ENCODE peak calls at places on chromosomes 4 and X, in four cellular contexts. A, V, M and U are unnamed samples.

GRCh38 chr4:2583517-2583916 is 47.1 kb downstream of the FAM193A start:
- DNase-seq in V (peak; percentile 25), M (no peak), A (peak; percentile 55), U (no peak)

GRCh38 chr4:138802499-138802898 is 213.1 kb upstream of the NOCT start:
- DNase-seq in M (no peak), V (no peak), A (no peak), U (peak; percentile 0)

GRCh38 chrX:32788936-32789335 is 422.4 kb downstream of the DMD start:
- DNase-seq in M (no peak), A (no peak), V (no peak), U (no peak)

GRCh38 chr4:52870225-52870624 is 8.1 kb downstream of the RASL11B start:
- DNase-seq in A (no peak), M (no peak), V (no peak), U (no peak)

GRCh38 chr4:162497564-162498167 is 333.9 kb upstream of the FSTL5 start:
- DNase-seq in V (peak; percentile 29), M (no peak), A (peak; percentile 57), U (peak; percentile 25)

GRCh38 chr4:73730292-73730691 is 10.1 kb upstream of the CXCL8 start:
- DNase-seq in M (no peak), A (peak; percentile 76), V (no peak), U (no peak)

GRCh38 chr4:121227254-121227867 is 63.2 kb upstream of the TNIP3 start:
- DNase-seq in V (no peak), M (no peak), A (no peak), U (no peak)

GRCh38 chrX:43456906-43457305 is 199.2 kb upstream of the MAOA start:
- DNase-seq in A (no peak), V (no peak), M (no peak), U (no peak)

GRCh38 chr4:29565256-29565655 is 1154.9 kb upstream of the PCDH7 start:
- DNase-seq in M (no peak), A (no peak), V (no peak), U (no peak)

GRCh38 chr4:38466401-38466800 is 197.6 kb upstream of the KLF3 start:
- DNase-seq in M (no peak), V (no peak), A (no peak), U (no peak)

GRCh38 chrX:20954014-20954413 is 420.2 kb upstream of the CNKSR2 start:
- DNase-seq in A (no peak), V (no peak), M (no peak), U (no peak)

GRCh38 chrX:139196890-139197289 is 333.6 kb upstream of the F9 start:
- DNase-seq in A (no peak), M (no peak), V (no peak), U (no peak)

GRCh38 chr4:100841911-100842310 is 324.1 kb upstream of the EMCN start:
- DNase-seq in A (peak; percentile 63), V (peak; percentile 52), M (no peak), U (peak; percentile 47)

GRCh38 chr4:153075256-153075630 is 129.0 kb upstream of the TRIM2 start:
- DNase-seq in V (no peak), M (no peak), A (no peak), U (no peak)

GRCh38 chr4:82268050-82268825 is 105.6 kb downstream of the HNRNPD start:
- DNase-seq in M (no peak), A (peak; percentile 60), V (peak; percentile 37), U (peak; percentile 23)

GRCh38 chrX:15948318-15948660 is 93.7 kb upstream of the AP1S2 start:
- DNase-seq in A (no peak), V (no peak), M (no peak), U (no peak)

GRCh38 chrX:15943393-15943792 is 88.8 kb upstream of the AP1S2 start:
- DNase-seq in M (no peak), A (no peak), V (no peak), U (no peak)

GRCh38 chrX:15946783-15947550 is 92.4 kb upstream of the AP1S2 start:
- DNase-seq in M (no peak), A (peak; percentile 83), V (peak; percentile 86), U (peak; percentile 77)

GRCh38 chrX:15952212-15952611 is 97.6 kb upstream of the AP1S2 start:
- DNase-seq in M (no peak), A (no peak), V (no peak), U (no peak)

DNA sequence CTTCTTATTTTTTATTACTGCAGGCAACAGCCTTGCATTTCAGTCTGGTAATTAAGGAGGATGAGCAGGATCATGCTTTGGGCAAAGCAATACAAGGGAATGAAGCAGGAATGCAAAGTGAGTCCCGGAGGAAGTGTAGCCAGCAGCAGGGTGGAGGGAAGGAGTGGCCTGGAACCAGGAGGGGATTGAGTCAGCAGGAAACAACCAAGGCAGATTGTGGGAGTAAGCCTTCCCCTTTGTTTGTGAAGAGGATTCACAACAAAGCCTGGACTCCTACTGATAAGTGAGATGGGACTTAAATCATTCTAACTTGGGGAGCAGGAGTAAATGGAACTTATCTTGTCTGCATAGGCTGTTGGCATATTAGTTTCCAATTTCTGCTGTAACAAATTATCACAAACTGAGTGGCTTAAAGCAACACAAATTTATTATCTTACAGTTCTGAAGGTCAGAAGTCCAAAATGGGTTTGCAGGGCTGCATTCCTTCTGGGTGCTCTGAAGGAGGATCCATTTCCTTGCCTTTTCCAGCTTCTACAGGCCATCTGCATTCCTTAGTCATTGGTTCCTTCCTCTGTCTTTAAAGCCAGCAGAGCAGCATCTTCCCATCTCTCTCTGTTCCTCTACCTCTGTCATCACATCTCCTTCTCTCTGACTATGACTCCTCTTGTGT is 93.2 kb upstream of the AP1S2 start:
- DNase-seq in M (peak; percentile 33), A (peak; percentile 53), V (peak; percentile 69), U (peak; percentile 54)
- H3K9ac ChIP-seq in M (no peak overlapping the region), A (peak overlapping the region; percentile 57), V (no peak overlapping the region), U (no peak overlapping the region)

GRCh38 chr4:39521253-39521908 is 5.9 kb downstream of the UGDH start:
- DNase-seq in V (peak; percentile 73), A (no peak), M (no peak), U (peak; percentile 62)

GRCh38 chr4:39522068-39522467 is 5.2 kb downstream of the UGDH start:
- DNase-seq in A (no peak), M (no peak), V (peak; percentile 38), U (no peak)

GRCh38 chr4:39516407-39516966 is 10.8 kb downstream of the UGDH start:
- DNase-seq in A (no peak), M (no peak), V (no peak), U (no peak)

GRCh38 chr4:39514888-39515401 is 12.3 kb downstream of the UGDH start:
- DNase-seq in V (peak; percentile 14), A (peak; percentile 48), M (no peak), U (no peak)

GRCh38 chr4:39518484-39518883 is 8.8 kb downstream of the UGDH start:
- DNase-seq in M (no peak), A (no peak), V (no peak), U (no peak)
- H3K36me3 ChIP-seq in M (peaks cover 2% of the 10 kb centered on the region), A (peaks cover 18% of the 10 kb centered on the region), V (peaks cover 7% of the 10 kb centered on the region), U (peaks cover 33% of the 10 kb centered on the region)

DNA sequence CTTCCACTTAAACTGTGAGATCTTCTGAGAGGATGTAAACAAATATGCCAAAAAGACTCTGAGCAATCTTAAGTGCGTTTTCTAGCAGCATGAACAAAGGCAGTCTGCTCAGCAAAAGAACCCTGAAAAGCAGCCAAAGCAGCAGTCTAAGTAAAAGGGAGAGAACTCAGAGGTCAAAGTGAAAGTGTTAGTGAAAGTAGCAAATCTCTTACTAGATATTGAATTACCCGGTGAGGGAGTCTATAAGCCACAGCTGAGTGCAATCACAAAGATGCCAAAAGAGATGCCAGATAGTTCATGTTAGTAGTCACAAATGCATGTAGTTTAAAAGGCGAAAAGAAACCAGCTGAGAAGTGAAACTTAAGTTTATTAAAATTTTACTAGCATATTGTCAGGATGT is 7.9 kb upstream of the GNRHR start:
- DNase-seq in A (peak; percentile 49), M (no peak), V (peak; percentile 59), U (peak; percentile 56)
- H3K9ac ChIP-seq in A (peak overlapping the region; percentile 50), M (no peak overlapping the region), V (no peak overlapping the region), U (no peak overlapping the region)

GRCh38 chr4:8402640-8403039 is 37.9 kb downstream of the ACOX3 start:
- DNase-seq in A (no peak), V (no peak), M (no peak), U (no peak)
- H3K36me3 ChIP-seq in A (peaks cover 59% of the 10 kb centered on the region), V (no peaks in the 10 kb centered on the region), M (no peaks in the 10 kb centered on the region), U (peaks cover 2% of the 10 kb centered on the region)

GRCh38 chr4:122668241-122668640 is 47.4 kb upstream of the IL21 start:
- DNase-seq in A (peak; percentile 75), V (peak; percentile 79), M (no peak), U (peak; percentile 75)
- H3K9ac ChIP-seq in A (peak overlapping the region; percentile 71), V (no peak overlapping the region), M (no peak overlapping the region), U (peak overlapping the region; percentile 24)

DNA sequence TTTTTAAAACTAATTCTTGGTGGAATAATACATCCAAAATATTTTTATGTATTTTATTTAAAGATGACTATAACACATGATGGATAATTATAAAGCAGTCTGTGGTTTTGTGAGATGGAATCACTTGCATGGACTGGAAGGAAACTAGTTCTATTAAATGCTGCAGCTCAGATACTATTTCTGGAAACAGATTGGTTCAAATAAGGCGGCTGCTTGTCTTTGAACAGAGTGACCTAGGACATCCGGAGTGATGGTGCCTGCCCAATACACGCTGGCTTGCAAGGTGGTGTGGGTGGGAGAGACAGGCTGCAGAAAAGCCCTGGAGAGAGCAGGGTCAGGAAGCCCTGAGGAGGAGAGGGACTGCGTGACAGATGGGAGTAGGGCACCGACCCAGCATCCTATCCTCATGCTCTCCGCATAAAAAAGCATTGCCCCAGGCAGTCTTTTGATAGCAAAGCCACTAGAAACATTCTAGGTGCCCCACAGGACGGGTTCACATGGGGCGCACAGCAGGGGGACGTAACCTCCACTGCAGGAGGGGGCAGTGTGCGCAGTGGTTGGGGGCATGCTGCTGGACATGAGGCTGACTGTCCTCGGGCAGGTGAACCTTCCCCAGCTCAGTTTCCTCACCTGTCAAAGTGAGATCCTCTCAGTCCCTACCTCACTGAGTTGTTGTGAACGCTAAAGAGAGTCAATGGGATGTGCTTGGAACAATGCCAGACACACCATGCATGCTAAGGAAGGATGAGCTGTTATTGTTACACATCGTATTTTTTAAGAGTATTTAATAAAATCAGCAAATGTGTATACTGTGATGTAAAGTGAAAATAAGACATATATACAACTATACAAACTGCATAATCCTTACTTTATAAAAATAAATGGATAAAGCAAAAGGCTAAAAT is 71.3 kb downstream of the EVC2 start:
- DNase-seq in M (no peak), V (peak; percentile 5), A (no peak), U (no peak)
- H3K36me3 ChIP-seq in M (peaks cover 3% of the 10 kb centered on the region), V (no peaks in the 10 kb centered on the region), A (peaks cover 23% of the 10 kb centered on the region), U (peaks cover 6% of the 10 kb centered on the region)

GRCh38 chr4:168485511-168485910 is 5.2 kb upstream of the DDX60L start:
- DNase-seq in M (no peak), V (no peak), A (no peak), U (no peak)

GRCh38 chr4:168484626-168485025 is 4.3 kb upstream of the DDX60L start:
- DNase-seq in V (peak; percentile 80), M (no peak), A (peak; percentile 77), U (peak; percentile 76)

GRCh38 chr4:168478868-168479267 is 1.4 kb downstream of the DDX60L start:
- DNase-seq in M (no peak), A (no peak), V (no peak), U (no peak)

GRCh38 chr4:168483786-168484185 is 3.5 kb upstream of the DDX60L start:
- DNase-seq in V (peak; percentile 83), A (no peak), M (no peak), U (peak; percentile 76)

GRCh38 chr4:168480991-168481588 is 798 bp upstream of the DDX60L start:
- DNase-seq in V (peak; percentile 87), A (peak; percentile 83), M (no peak), U (peak; percentile 83)
- H3K9ac ChIP-seq in V (peak overlapping the region; percentile 68), A (peak overlapping the region; percentile 98), M (no peak overlapping the region), U (peak overlapping the region; percentile 93)